ENCODE peak calls at places on chromosomes 2 and 18, in seven cellular contexts. C is transverse colon, G is esophagus squamous epithelium, Y is A549, K is right lobe of liver, E is testis, T is ovary. A is an unnamed sample.

GRCh38 chr18:53458944-53459580 is 765.4 kb downstream of the MBD2 start:
- DNase-seq in C (no peak), G (no peak), Y (no peak), K (no peak), E (peak), T (no peak), A (no peak)

GRCh38 chr2:84249140-84249539 is 209.9 kb downstream of the SUCLG1 start:
- DNase-seq in C (no peak), G (no peak), Y (no peak), K (no peak), E (no peak), T (no peak), A (no peak)

GRCh38 chr2:183011741-183012140 is 26.5 kb downstream of the NCKAP1 start:
- DNase-seq in C (no peak), G (no peak), Y (no peak), K (no peak), E (no peak), T (no peak), A (no peak)

GRCh38 chr2:33617989-33618388 is 18.9 kb upstream of the FAM98A start:
- DNase-seq in C (no peak), G (no peak), Y (no peak), K (no peak), E (no peak), T (no peak), A (no peak)

GRCh38 chr2:222307138-222307756 is 8.4 kb upstream of the PAX3 start:
- DNase-seq in C (peak), G (no peak), Y (no peak), K (no peak), E (no peak), T (no peak), A (no peak)

GRCh38 chr2:7567646-7568045 is 650.4 kb downstream of the RNF144A start:
- DNase-seq in C (peak), G (no peak), Y (no peak), K (no peak), E (no peak), T (no peak), A (no peak)

GRCh38 chr2:88729061-88729745 is 37.7 kb downstream of the RPIA start:
- DNase-seq in C (no peak), G (no peak), Y (no peak), K (no peak), E (no peak), T (no peak), A (peak)

GRCh38 chr2:164039270-164039669 is 303.5 kb upstream of the FIGN start:
- DNase-seq in C (no peak), G (no peak), Y (no peak), K (no peak), E (no peak), T (no peak), A (no peak)

GRCh38 chr18:35695803-35696202 is 114.3 kb downstream of the GALNT1 start:
- DNase-seq in C (no peak), G (no peak), Y (no peak), K (peak), E (peak), T (no peak), A (no peak)

GRCh38 chr18:67417864-67418523 is 98.5 kb downstream of the DSEL start:
- DNase-seq in C (no peak), G (no peak), Y (peak), K (no peak), E (peak), T (no peak), A (peak)

GRCh38 chr2:138814123-138814883 is 34.1 kb upstream of the NXPH2 start:
- DNase-seq in C (no peak), G (no peak), Y (no peak), K (peak), E (no peak), T (no peak), A (no peak)

GRCh38 chr2:21231985-21232384 is 108.2 kb downstream of the TDRD15 start:
- DNase-seq in C (no peak), G (no peak), Y (no peak), K (no peak), E (no peak), T (no peak), A (no peak)

GRCh38 chr2:11744631-11745394 is 1.6 kb upstream of the LPIN1 start:
- DNase-seq in C (no peak), G (no peak), Y (peak), K (no peak), E (peak), T (no peak), A (no peak)

GRCh38 chr2:216583606-216584005 is 49.6 kb upstream of the IGFBP2 start:
- DNase-seq in C (no peak), G (no peak), Y (no peak), K (no peak), E (no peak), T (no peak), A (no peak)

GRCh38 chr2:170017848-170018492 is 160.0 kb upstream of the MYO3B start:
- DNase-seq in C (no peak), G (no peak), Y (no peak), K (no peak), E (no peak), T (peak), A (no peak)

GRCh38 chr2:29064746-29065478 is 9.4 kb downstream of the PCARE start:
- DNase-seq in C (no peak), G (no peak), Y (no peak), K (no peak), E (peak), T (no peak), A (no peak)

GRCh38 chr2:241811209-241811951 is 2.4 kb downstream of the NEU4 start:
- DNase-seq in C (no peak), G (no peak), Y (no peak), K (peak), E (peak), T (no peak), A (no peak)

GRCh38 chr18:32318581-32318980 is 128.7 kb downstream of the MEP1B start:
- DNase-seq in C (no peak), G (no peak), Y (no peak), K (no peak), E (no peak), T (no peak), A (no peak)

GRCh38 chr2:217653240-217653639 is 349.6 kb downstream of the TNS1 start:
- DNase-seq in C (peak), G (no peak), Y (peak), K (no peak), E (peak), T (peak), A (peak)

GRCh38 chr2:164917296-164917903 is 37.9 kb downstream of the SLC38A11 start:
- DNase-seq in C (peak), G (no peak), Y (peak), K (peak), E (peak), T (peak), A (no peak)

GRCh38 chr2:218981390-218982311 is 3.3 kb downstream of the FEV start:
- DNase-seq in C (peak), G (no peak), Y (no peak), K (no peak), E (peak), T (peak), A (no peak)

GRCh38 chr18:21960189-21960588 is 209.2 kb upstream of the GATA6 start:
- DNase-seq in C (no peak), G (no peak), Y (no peak), K (no peak), E (peak), T (no peak), A (no peak)

GRCh38 chr2:203532957-203533695 is 2.0 kb downstream of the RAPH1 start:
- DNase-seq in C (no peak), G (no peak), Y (peak), K (peak), E (no peak), T (no peak), A (no peak)

GRCh38 chr18:63951302-63951705 is 2.2 kb downstream of the HMSD start:
- DNase-seq in C (no peak), G (no peak), Y (no peak), K (no peak), E (no peak), T (no peak), A (no peak)

GRCh38 chr18:57621252-57621607 is 406 bp downstream of the NARS1 start:
- DNase-seq in C (no peak), G (no peak), Y (no peak), K (no peak), E (no peak), T (no peak), A (no peak)

GRCh38 chr2:236195726-236196125 is 27.5 kb upstream of the GBX2 start:
- DNase-seq in C (no peak), G (no peak), Y (no peak), K (no peak), E (no peak), T (no peak), A (no peak)

GRCh38 chr2:190637331-190637734 is 11.6 kb upstream of the NAB1 start:
- DNase-seq in C (no peak), G (no peak), Y (no peak), K (no peak), E (no peak), T (no peak), A (no peak)

GRCh38 chr2:181070834-181071200 is 90.4 kb downstream of the UBE2E3 start:
- DNase-seq in C (no peak), G (no peak), Y (no peak), K (no peak), E (no peak), T (no peak), A (no peak)

GRCh38 chr2:126909781-126910180 is 11.1 kb downstream of the TEX51 start:
- DNase-seq in C (no peak), G (no peak), Y (no peak), K (no peak), E (no peak), T (no peak), A (no peak)

GRCh38 chr2:196535742-196536141 is 103.8 kb upstream of the CCDC150 start:
- DNase-seq in C (no peak), G (no peak), Y (no peak), K (no peak), E (no peak), T (no peak), A (no peak)

GRCh38 chr2:232781765-232782164 is 5.4 kb upstream of the KCNJ13 start:
- DNase-seq in C (no peak), G (no peak), Y (peak), K (no peak), E (no peak), T (no peak), A (peak)

GRCh38 chr2:66324924-66325583 is 109.9 kb upstream of the MEIS1 start:
- DNase-seq in C (no peak), G (no peak), Y (no peak), K (no peak), E (no peak), T (no peak), A (no peak)

GRCh38 chr2:159728645-159729044 is 16.3 kb downstream of the MARCHF7 start:
- DNase-seq in C (no peak), G (no peak), Y (no peak), K (no peak), E (no peak), T (no peak), A (no peak)

GRCh38 chr2:105746177-105747080 is 1.7 kb downstream of the NCK2 start:
- DNase-seq in C (peak), G (no peak), Y (no peak), K (peak), E (peak), T (peak), A (no peak)

GRCh38 chr2:217804338-217804737 is 198.5 kb downstream of the TNS1 start:
- DNase-seq in C (no peak), G (no peak), Y (no peak), K (no peak), E (no peak), T (peak), A (no peak)

GRCh38 chr2:107607054-107607453 is 219.6 kb upstream of the RGPD4 start:
- DNase-seq in C (no peak), G (no peak), Y (no peak), K (no peak), E (no peak), T (no peak), A (no peak)

GRCh38 chr2:107597507-107597906 is 229.2 kb upstream of the RGPD4 start:
- DNase-seq in C (no peak), G (no peak), Y (no peak), K (no peak), E (no peak), T (no peak), A (no peak)

GRCh38 chr2:107602801-107603200 is 223.9 kb upstream of the RGPD4 start:
- DNase-seq in C (no peak), G (no peak), Y (no peak), K (no peak), E (no peak), T (no peak), A (no peak)
- TF ChIP-seq POLR2A in C (no peak), G (no peak), Y (no peak), K (no peak), E (no peak), T (no peak), A (no peak)

GRCh38 chr18:48951448-48952286 is 902 bp upstream of the SMAD7 start:
- DNase-seq in C (peak), G (peak), Y (no peak), K (peak), E (peak), T (peak), A (peak)
- TF ChIP-seq POLR2A in C (peak), G (peak), Y (peak), K (peak), E (no peak), T (peak), A (peak)

GRCh38 chr2:177972782-177973181 is 99.8 kb downstream of the PDE11A start:
- DNase-seq in C (no peak), G (no peak), Y (no peak), K (no peak), E (no peak), T (no peak), A (no peak)
- TF ChIP-seq POLR2A in C (no peak), G (no peak), Y (no peak), K (no peak), E (no peak), T (no peak), A (no peak)

DNA sequence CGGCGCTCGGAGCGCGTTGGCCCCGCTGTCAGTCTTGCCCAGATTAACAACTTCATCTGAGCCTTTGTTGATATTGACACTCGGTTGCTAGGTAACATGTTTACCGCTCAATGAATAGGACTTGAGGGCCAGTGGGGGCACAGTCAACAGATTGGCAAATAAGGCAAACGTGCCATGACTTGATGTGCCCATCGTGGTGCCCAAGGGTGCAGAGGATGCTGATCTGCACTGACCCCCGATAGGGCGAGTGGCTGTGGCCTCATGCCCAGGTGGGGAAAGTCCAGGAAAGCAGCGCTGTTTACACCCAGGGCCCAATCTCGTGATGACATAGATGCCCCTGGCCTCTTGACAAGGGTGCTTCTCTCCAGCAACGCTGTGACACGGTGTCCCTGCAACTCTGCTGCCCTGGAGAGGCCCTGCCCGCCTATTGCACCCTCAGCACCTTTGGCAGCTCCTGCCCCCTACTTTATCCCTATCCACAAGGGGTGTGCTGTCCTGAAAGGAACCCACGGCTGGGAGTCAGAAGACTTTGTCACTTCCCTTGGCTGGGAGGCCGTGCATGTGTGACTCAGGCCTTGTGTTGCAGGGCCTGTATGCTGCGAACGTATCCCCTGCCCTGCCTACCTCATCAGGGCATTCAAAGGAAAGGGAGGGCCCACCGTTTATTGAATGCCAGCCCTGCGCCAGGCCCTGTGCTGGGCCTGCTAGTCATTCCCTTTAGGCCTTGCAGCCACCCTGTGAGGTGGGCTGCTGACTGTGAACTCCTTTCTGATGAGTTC is 158.0 kb downstream of the INHBB start:
- DNase-seq in C (no peak), G (no peak), Y (no peak), K (peak), E (no peak), T (no peak), A (peak)
- TF ChIP-seq POLR2A in C (no peak), G (no peak), Y (no peak), K (peak), E (no peak), T (no peak), A (no peak)

DNA sequence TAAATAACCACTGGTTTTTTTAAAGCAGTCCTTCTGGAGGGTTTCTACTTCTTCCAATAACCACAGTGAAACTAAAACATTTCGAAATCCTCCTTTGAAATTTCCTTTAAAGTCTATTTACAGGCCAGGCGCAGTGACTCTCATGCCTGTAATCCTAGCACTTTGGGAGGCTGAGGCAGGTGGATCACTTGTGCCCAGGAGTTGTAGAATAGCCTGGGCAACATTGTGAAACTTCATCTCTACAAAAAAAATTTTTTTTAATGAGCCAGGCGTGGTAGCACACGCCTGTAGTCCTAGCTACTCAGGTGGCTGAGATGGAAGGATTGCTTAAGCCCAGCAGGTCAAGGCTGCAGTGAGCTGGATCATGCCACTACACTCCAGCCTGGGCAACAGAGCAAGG is 15.2 kb downstream of the KIDINS220 start:
- DNase-seq in C (no peak), G (no peak), Y (no peak), K (peak), E (no peak), T (no peak), A (no peak)
- TF ChIP-seq POLR2A in C (no peak), G (no peak), Y (no peak), K (no peak), E (no peak), T (no peak), A (no peak)

DNA sequence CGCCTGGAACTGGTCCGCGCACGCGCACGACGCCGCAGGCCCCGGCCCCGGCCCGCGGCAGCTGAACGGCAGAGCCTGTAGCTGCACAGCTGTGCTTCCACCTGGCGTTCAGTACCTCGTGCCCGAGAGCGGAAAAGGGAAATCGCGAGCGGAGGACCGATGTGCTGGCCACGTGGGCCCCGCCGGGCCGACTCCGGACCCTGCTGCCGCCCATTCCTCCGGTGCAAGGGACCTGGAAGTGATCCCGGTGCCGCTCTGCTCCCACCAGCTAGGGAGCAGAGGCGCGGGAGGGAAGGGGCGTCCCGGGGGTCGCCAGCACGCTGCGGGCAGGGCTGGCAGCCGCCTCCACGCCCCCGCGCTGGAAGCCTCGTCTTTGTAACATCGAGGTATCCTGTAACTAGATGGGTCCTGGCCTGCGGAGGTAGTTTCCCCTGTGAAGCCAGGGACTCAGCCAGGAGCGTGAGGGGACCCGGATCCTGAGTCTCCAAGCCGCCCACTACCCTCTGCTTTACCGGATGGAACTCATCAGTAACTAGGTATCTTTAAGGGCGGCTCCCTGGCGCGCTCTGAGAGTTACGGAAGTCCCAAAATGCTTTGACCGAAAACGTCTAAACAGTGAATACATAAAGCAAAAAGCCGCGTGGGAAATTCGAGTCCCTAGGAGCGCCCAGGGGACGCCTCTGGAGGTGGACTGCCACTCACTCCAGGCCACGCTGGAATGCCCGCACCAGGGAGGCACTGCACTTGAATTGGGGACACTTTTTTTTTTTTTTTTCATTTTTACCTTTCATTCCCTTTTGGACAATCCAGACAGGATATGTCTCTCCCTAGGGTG is 736 bp upstream of the ODC1 start:
- DNase-seq in C (peak), G (peak), Y (peak), K (peak), E (peak), T (no peak), A (no peak)
- TF ChIP-seq POLR2A in C (peak), G (peak), Y (peak), K (peak), E (no peak), T (peak), A (peak)

GRCh38 chr2:119216994-119217393 is 6.6 kb upstream of the STEAP3 start:
- DNase-seq in C (no peak), G (no peak), Y (no peak), K (no peak), E (no peak), T (no peak), A (no peak)
- TF ChIP-seq POLR2A in C (no peak), G (no peak), Y (no peak), K (no peak), E (no peak), T (no peak), A (no peak)

GRCh38 chr2:64453710-64454315 is at the start of gene LGALSL:
- DNase-seq in C (peak), G (no peak), Y (peak), K (peak), E (peak), T (peak), A (peak)
- TF ChIP-seq POLR2A in C (peak), G (peak), Y (no peak), K (peak), E (no peak), T (peak), A (no peak)

DNA sequence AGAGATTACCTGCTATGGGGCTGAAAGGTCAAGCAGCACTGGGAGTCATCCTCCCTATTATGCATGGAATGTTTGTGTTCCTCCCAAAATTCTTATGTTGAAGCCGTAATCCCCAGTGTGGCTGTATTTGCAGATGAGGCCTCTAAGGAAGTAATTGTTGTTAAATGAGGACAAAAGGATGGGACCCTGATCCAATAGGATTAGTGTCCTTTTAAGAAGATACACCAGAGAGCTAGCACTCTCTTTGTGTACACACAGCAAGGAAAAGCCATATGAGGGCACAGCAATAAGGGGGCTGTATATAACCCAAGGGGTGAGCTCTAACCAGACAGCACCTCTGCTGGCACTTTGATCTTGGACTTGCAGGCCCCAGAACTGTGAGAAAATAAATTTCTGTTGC is 18.3 kb downstream of the STAM2 start:
- DNase-seq in C (no peak), G (no peak), Y (no peak), K (no peak), E (no peak), T (no peak), A (no peak)
- TF ChIP-seq POLR2A in C (no peak), G (no peak), Y (no peak), K (no peak), E (no peak), T (no peak), A (no peak)

DNA sequence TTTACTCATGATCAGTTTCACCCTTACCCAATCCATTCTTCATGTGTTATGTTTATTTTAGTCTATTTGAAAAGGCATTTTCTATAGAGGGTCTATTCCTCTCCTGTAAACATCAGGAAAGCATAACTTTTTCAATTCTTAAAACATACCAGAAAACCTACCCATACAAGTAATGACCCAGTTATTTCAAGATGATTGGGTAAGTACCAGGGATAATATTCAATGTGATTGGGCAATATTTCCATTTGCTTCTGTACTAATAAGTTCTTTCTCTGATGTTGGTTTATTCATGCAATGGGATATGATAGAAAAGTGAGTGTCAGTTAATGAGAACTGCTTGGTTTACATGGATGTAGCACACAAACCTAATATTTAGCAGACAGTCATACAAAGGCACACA is 87.6 kb downstream of the CCBE1 start:
- DNase-seq in C (no peak), G (no peak), Y (no peak), K (no peak), E (no peak), T (no peak), A (no peak)
- TF ChIP-seq POLR2A in C (no peak), G (no peak), Y (no peak), K (no peak), E (no peak), T (no peak), A (no peak)